ENCODE peak calls at places on chromosomes 13 and 19, in five cellular contexts. V, R, Q, A and C are unnamed samples.

GRCh38 chr19:7268737-7269098 is 25.5 kb downstream of the INSR start:
- DNase-seq in R (no peak), Q (no peak), A (no peak), V (no peak), C (no peak)

GRCh38 chr13:44801990-44802389 is 187.3 kb downstream of the NUFIP1 start:
- DNase-seq in V (peak; percentile 27), R (peak; percentile 82), Q (no peak), A (no peak), C (no peak)

GRCh38 chr13:94658926-94659649 is 53.3 kb downstream of the SOX21 start:
- DNase-seq in Q (no peak), R (no peak), V (no peak), A (no peak), C (no peak)

GRCh38 chr13:42985312-42986175 is 6.5 kb downstream of the EPSTI1 start:
- DNase-seq in V (no peak), R (no peak), Q (no peak), A (no peak), C (no peak)

GRCh38 chr19:45358213-45358792 is 12.1 kb downstream of the ERCC2 start:
- DNase-seq in Q (no peak), R (no peak), A (no peak), V (no peak), C (no peak)

GRCh38 chr13:98252931-98253470 is 75.9 kb upstream of the RNF113B start:
- DNase-seq in R (peak; percentile 78), A (no peak), Q (no peak), V (peak; percentile 70), C (no peak)

GRCh38 chr13:94454906-94455305 is 24.6 kb downstream of the DCT start:
- DNase-seq in V (no peak), R (no peak), Q (no peak), A (no peak), C (no peak)

GRCh38 chr19:21358768-21359451 is at the start of gene ZNF738:
- DNase-seq in V (peak; percentile 82), A (peak; percentile 95), R (peak; percentile 90), Q (peak; percentile 95), C (peak; percentile 74)

GRCh38 chr13:28820099-28821051 is at the start of gene MTUS2:
- DNase-seq in R (no peak), Q (no peak), A (no peak), V (no peak), C (no peak)

GRCh38 chr13:72973234-72973633 is 85.6 kb upstream of the KLF5 start:
- DNase-seq in R (no peak), A (no peak), Q (no peak), V (no peak), C (no peak)

GRCh38 chr13:113499936-113500335 is 9.4 kb upstream of the DCUN1D2 start:
- DNase-seq in A (no peak), V (peak; percentile 16), Q (no peak), R (no peak), C (no peak)

GRCh38 chr19:8566855-8567254 is 10.4 kb downstream of the MYO1F start:
- DNase-seq in Q (no peak), V (no peak), R (no peak), A (no peak), C (no peak)

GRCh38 chr19:39514840-39515550 is at the start of gene SELENOV:
- DNase-seq in Q (no peak), V (no peak), R (no peak), A (no peak), C (no peak)

GRCh38 chr13:48043789-48044503 is 6.4 kb downstream of the NUDT15 start:
- DNase-seq in V (peak; percentile 28), R (no peak), Q (no peak), A (no peak), C (no peak)

GRCh38 chr19:49590971-49591730 is at the start of gene PRR12:
- DNase-seq in Q (no peak), A (no peak), R (no peak), V (no peak), C (no peak)

GRCh38 chr19:47676811-47677210 is 36.4 kb upstream of the EHD2 start:
- DNase-seq in Q (no peak), A (no peak), R (no peak), V (no peak), C (no peak)

GRCh38 chr13:36875955-36876354 is 44.1 kb downstream of the SMAD9 start:
- DNase-seq in R (no peak), Q (no peak), V (no peak), A (no peak), C (no peak)

GRCh38 chr19:46350029-46350757 is 3.3 kb downstream of the PPP5C start:
- DNase-seq in A (no peak), R (no peak), Q (no peak), V (no peak), C (no peak)

GRCh38 chr13:100280681-100281080 is 191.8 kb downstream of the PCCA start:
- DNase-seq in A (no peak), R (no peak), V (no peak), Q (no peak), C (no peak)

GRCh38 chr13:24709186-24709913 is 29.1 kb downstream of the ATP12A start:
- DNase-seq in V (no peak), Q (no peak), A (peak; percentile 64), R (no peak), C (no peak)

GRCh38 chr19:35755550-35756371 is 1.1 kb downstream of the HSPB6 start:
- DNase-seq in R (no peak), V (no peak), A (peak; percentile 94), Q (peak; percentile 93), C (peak; percentile 84)

GRCh38 chr19:35754365-35755139 is 2.3 kb downstream of the HSPB6 start:
- DNase-seq in R (no peak), V (no peak), A (no peak), Q (no peak), C (no peak)

GRCh38 chr19:35753634-35754364 is 3.0 kb downstream of the HSPB6 start:
- DNase-seq in Q (no peak), A (no peak), V (no peak), R (no peak), C (no peak)

GRCh38 chr19:35756373-35757230 is at the start of gene HSPB6:
- DNase-seq in R (no peak), V (no peak), Q (no peak), A (peak; percentile 89), C (peak; percentile 52)

DNA sequence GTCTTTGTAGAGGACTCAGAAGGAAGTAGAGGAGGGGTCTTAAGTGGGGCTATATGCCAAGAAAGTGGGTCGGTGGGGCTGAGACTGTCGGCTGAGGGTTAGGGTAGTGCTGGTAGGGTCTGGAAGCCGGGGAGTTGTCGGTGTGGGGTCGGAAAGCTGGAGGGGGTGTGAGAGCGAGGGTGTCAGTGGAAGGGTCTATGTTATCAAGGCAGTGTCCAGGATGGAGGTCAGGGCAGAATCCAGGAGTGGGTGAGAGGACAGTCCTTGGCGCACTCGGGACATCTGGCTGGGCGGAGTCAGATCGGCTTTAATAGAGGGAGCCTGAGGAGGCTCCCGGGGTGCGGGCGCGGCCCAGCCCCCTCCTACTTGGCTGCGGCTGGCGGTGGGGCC is 1.7 kb downstream of the HSPB6 start:
- DNase-seq in Q (peak; percentile 90), V (no peak), A (no peak), R (no peak), C (no peak)
- H3K4me3 ChIP-seq in Q (peak overlapping the region; percentile 94), V (peak overlapping the region; percentile 1), A (peak overlapping the region; percentile 53), R (peak overlapping the region; percentile 97), C (no peak overlapping the region)

GRCh38 chr19:3350014-3350663 is 16.2 kb upstream of the NFIC start:
- DNase-seq in R (no peak), V (no peak), A (no peak), Q (no peak), C (no peak)
- TF ChIP-seq CTCF in R (no peak), V (no peak), A (no peak), Q (no peak), C (no peak)

DNA sequence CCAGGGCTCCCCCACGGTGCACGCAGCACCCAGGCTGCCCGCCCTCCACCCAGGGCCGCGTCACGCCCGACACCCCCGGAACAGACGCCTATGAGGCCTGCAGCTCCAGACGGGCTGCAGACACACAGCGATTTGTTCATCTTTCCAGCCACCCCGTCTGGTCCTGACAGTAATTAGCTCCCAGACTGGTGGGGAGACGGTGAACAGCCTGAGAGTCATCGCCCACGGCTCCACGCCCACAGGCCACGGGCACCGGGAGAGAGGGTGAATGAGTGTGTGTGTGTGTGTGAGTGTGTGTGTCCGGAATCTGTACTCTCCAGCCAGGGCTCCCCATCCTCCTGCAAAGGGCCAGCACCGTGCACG is 18.1 kb downstream of the GADD45B start:
- DNase-seq in R (no peak), A (peak; percentile 77), V (no peak), Q (no peak), C (no peak)
- H3K4me3 ChIP-seq in R (peak overlapping the region; percentile 51), A (no peak overlapping the region), V (peak overlapping the region; percentile 48), Q (peak overlapping the region; percentile 46), C (peak overlapping the region; percentile 64)

GRCh38 chr13:38417241-38417640 is 67.6 kb downstream of the UFM1 start:
- DNase-seq in Q (no peak), R (no peak), V (no peak), A (no peak), C (no peak)

GRCh38 chr13:38417727-38418126 is 68.1 kb downstream of the UFM1 start:
- DNase-seq in A (no peak), R (peak; percentile 21), V (no peak), Q (no peak), C (peak; percentile 24)

GRCh38 chr13:38415233-38415632 is 65.6 kb downstream of the UFM1 start:
- DNase-seq in V (no peak), Q (no peak), R (no peak), A (no peak), C (no peak)

GRCh38 chr13:38419312-38419873 is 69.7 kb downstream of the UFM1 start:
- DNase-seq in V (no peak), R (no peak), Q (no peak), A (no peak), C (no peak)

GRCh38 chr13:38418286-38418685 is 68.6 kb downstream of the UFM1 start:
- DNase-seq in A (no peak), Q (no peak), R (no peak), V (no peak), C (no peak)
- TF ChIP-seq CTCF in A (no peak), Q (no peak), R (no peak), V (no peak), C (no peak)

GRCh38 chr19:29605653-29606419 is at the start of gene POP4:
- DNase-seq in R (peak; percentile 87), V (peak; percentile 72), A (peak; percentile 98), Q (peak; percentile 98), C (peak; percentile 96)

GRCh38 chr19:29598496-29598895 is 7.6 kb upstream of the POP4 start:
- DNase-seq in A (peak; percentile 40), Q (no peak), R (no peak), V (no peak), C (no peak)

GRCh38 chr19:29598036-29598435 is 8.0 kb upstream of the POP4 start:
- DNase-seq in A (peak; percentile 30), Q (no peak), R (no peak), V (no peak), C (no peak)

GRCh38 chr19:29606420-29606747 is 301 bp downstream of the POP4 start:
- DNase-seq in A (no peak), V (no peak), R (no peak), Q (no peak), C (no peak)

DNA sequence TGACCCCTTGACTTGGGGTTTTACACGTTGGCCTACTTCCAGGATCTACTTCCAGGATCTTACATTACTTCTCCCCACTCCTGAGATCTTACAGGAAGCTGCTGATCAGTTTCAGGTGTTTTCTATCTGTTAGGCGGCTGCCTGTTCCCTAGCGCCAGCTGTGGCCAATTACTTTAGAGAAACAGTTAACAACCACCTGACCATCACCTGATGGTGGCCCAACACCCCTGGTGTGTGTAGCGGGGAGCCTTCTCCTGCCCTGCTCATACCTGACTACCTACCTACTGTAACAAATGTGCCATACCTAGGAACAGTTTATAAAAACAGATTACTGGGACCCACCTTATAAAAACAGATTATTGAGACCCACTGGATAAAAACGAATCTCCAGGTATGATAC is 2.8 kb upstream of the POP4 start:
- DNase-seq in A (no peak), R (no peak), V (no peak), Q (no peak), C (no peak)
- H3K4me3 ChIP-seq in A (no peak overlapping the region), R (no peak overlapping the region), V (no peak overlapping the region), Q (no peak overlapping the region), C (no peak overlapping the region)